ENCODE peak calls at places on chromosomes 6 and 20, in eight cellular contexts. B is A549, H is H1, I is HepG2, F is SK-N-SH, X is K562, Q is HCT116, K is endothelial cell of umbilical vein. N is an unnamed sample.

GRCh38 chr6:45192556-45192955 is 135.6 kb upstream of the RUNX2 start:
- DNase-seq in B (no peak), Q (no peak), X (no peak), K (no peak), F (no peak), I (no peak), H (no peak), N (no peak)

GRCh38 chr6:128857806-128858205 is 25.1 kb upstream of the LAMA2 start:
- DNase-seq in X (no peak), B (no peak), K (no peak), I (no peak), F (no peak), Q (no peak), H (no peak), N (no peak)

GRCh38 chr6:132458887-132459604 is 53.9 kb downstream of the STX7 start:
- DNase-seq in X (no peak), I (no peak), Q (no peak), H (no peak), B (no peak), F (no peak), K (no peak), N (no peak)

GRCh38 chr20:56628015-56628872 is 862 bp upstream of the TFAP2C start:
- DNase-seq in K (no peak), H (no peak), I (no peak), X (no peak), Q (no peak), B (peak; percentile 55), F (peak; percentile 32), N (peak; percentile 53)

GRCh38 chr6:129989396-129989795 is 29.0 kb upstream of the L3MBTL3 start:
- DNase-seq in F (no peak), K (no peak), I (no peak), H (no peak), Q (no peak), X (no peak), B (no peak), N (no peak)

GRCh38 chr20:52852695-52853094 is 119.5 kb upstream of the TSHZ2 start:
- DNase-seq in K (no peak), X (no peak), B (no peak), F (no peak), H (no peak), Q (no peak), I (peak; percentile 14), N (no peak)

GRCh38 chr20:8394308-8394945 is 262.4 kb downstream of the PLCB1 start:
- DNase-seq in H (no peak), I (no peak), Q (no peak), X (no peak), K (no peak), B (no peak), F (no peak), N (peak; percentile 94)

GRCh38 chr20:58449703-58450138 is 60.7 kb downstream of the VAPB start:
- DNase-seq in I (no peak), F (peak; percentile 83), X (no peak), B (no peak), Q (no peak), K (no peak), H (no peak), N (no peak)

GRCh38 chr20:38340693-38341092 is 5.6 kb upstream of the LBP start:
- DNase-seq in K (no peak), H (no peak), B (no peak), I (no peak), X (no peak), Q (no peak), F (no peak), N (no peak)

GRCh38 chr6:158142789-158143188 is 25.3 kb downstream of the SERAC1 start:
- DNase-seq in F (no peak), H (no peak), K (peak; percentile 39), I (peak; percentile 70), X (no peak), Q (no peak), B (no peak), N (no peak)

GRCh38 chr6:117956386-117956785 is 49.3 kb downstream of the SLC35F1 start:
- DNase-seq in Q (no peak), F (no peak), K (no peak), H (no peak), B (no peak), I (no peak), X (no peak), N (no peak)

GRCh38 chr6:138198430-138199091 is 19.7 kb downstream of the PBOV1 start:
- DNase-seq in X (no peak), B (no peak), I (no peak), K (no peak), F (no peak), H (no peak), Q (no peak), N (no peak)
- TF ChIP-seq MAX in X (no peak), B (no peak), I (no peak), K (no peak), F (no peak), H (peak; percentile 14), Q (no peak), N (no peak)

GRCh38 chr6:134176283-134176975 is 124.0 kb upstream of the SLC2A12 start:
- DNase-seq in Q (no peak), B (no peak), X (no peak), H (no peak), I (no peak), F (peak; percentile 56), K (peak; percentile 62), N (peak; percentile 16)
- H3K4me3 ChIP-seq in Q (no peak overlapping the region), B (peak overlapping the region; percentile 81), X (no peak overlapping the region), H (peak overlapping the region; percentile 62), I (no peak overlapping the region), F (peak overlapping the region; percentile 78), K (no peak overlapping the region), N (no peak overlapping the region)

GRCh38 chr20:51432251-51432784 is 110.2 kb downstream of the NFATC2 start:
- DNase-seq in B (no peak), Q (no peak), X (no peak), I (no peak), H (no peak), F (no peak), K (no peak), N (no peak)
- TF ChIP-seq MAX in B (no peak), Q (no peak), X (no peak), I (no peak), H (no peak), F (no peak), K (no peak), N (no peak)

DNA sequence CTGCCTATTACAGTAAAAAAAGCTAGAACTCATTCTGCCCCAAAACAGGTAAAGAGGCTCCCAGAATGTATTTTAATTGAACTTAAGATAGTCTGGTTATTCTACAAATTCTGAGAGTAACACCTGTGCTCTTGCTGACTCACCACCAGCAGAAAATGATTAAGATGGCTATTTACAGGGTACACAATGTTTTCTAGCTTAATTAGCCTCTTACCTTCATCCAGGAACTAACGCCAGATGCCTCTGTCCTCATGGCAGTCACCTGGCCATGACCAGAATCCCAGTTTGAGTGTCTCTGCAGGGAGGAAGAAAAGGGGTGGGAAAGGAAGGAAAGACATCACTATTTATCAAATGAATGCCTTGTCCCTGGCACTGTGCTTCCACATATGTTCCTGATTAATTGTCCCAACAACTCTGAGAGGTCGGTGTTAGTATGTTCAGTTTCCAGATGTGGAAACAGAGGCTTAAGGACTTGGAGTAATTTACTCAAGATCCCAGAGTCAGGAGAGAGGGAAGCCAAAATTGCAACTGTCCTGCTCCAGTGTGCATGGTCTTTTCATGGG is 31.2 kb upstream of the PPP1R3G start:
- DNase-seq in I (no peak), H (no peak), B (no peak), X (no peak), F (no peak), Q (no peak), K (no peak), N (no peak)
- H3K4me3 ChIP-seq in I (no peak overlapping the region), H (no peak overlapping the region), B (no peak overlapping the region), X (no peak overlapping the region), F (no peak overlapping the region), Q (no peak overlapping the region), K (no peak overlapping the region), N (no peak overlapping the region)

GRCh38 chr6:82862543-82862942 is 203.1 kb downstream of the UBE3D start:
- DNase-seq in F (no peak), K (peak; percentile 61), H (no peak), X (no peak), B (no peak), I (no peak), Q (peak; percentile 35), N (no peak)
- TF ChIP-seq MAX in F (no peak), K (no peak), H (no peak), X (no peak), B (no peak), I (no peak), Q (no peak), N (no peak)

GRCh38 chr6:108581932-108582500 is 21.3 kb downstream of the FOXO3 start:
- DNase-seq in I (no peak), B (no peak), Q (no peak), F (peak; percentile 31), K (no peak), X (no peak), H (no peak), N (no peak)
- H3K4me3 ChIP-seq in I (no peak overlapping the region), B (no peak overlapping the region), Q (no peak overlapping the region), F (peak overlapping the region; percentile 54), K (no peak overlapping the region), X (no peak overlapping the region), H (no peak overlapping the region), N (no peak overlapping the region)